ENCODE peak calls at places on chromosome 20, in seven cellular contexts. B is NCI-H2171 treated with DMSO at 0.1 percent for 48 hours, A is cardiac muscle cell, O is SHP77, P is GM13977, M is mucosa of descending colon, L is hypothalamus. V is an unnamed sample.

GRCh38 chr20:58810879-58811250 is 39.8 kb downstream of the GNAS-AS1 start:
- DNase-seq in B (no peak), A (no peak), O (no peak), P (no peak), M (no peak), L (no peak), V (no peak)

GRCh38 chr20:1844723-1845523 is 50.3 kb upstream of the SIRPA start:
- DNase-seq in B (peak), A (no peak), O (no peak), P (peak), M (peak), L (peak), V (no peak)

GRCh38 chr20:62459488-62459887 is 16.3 kb downstream of the GATA5 start:
- DNase-seq in B (no peak), A (no peak), O (no peak), P (no peak), M (no peak), L (no peak), V (no peak)

GRCh38 chr20:58829531-58829941 is 21.2 kb downstream of the GNAS-AS1 start:
- DNase-seq in B (peak), A (no peak), O (no peak), P (no peak), M (no peak), L (peak), V (peak)

GRCh38 chr20:23625236-23625964 is 12.4 kb downstream of the CST3 start:
- DNase-seq in B (no peak), A (no peak), O (no peak), P (no peak), M (no peak), L (no peak), V (no peak)

GRCh38 chr20:4297141-4297826 is 281.9 kb upstream of the RNF24 start:
- DNase-seq in B (no peak), A (no peak), O (no peak), P (no peak), M (peak), L (no peak), V (peak)

GRCh38 chr20:43766395-43766794 is 39.6 kb upstream of the GTSF1L start:
- DNase-seq in B (no peak), A (no peak), O (no peak), P (no peak), M (no peak), L (peak), V (no peak)

GRCh38 chr20:35871311-35871771 is 83.0 kb downstream of the SCAND1 start:
- DNase-seq in B (no peak), A (no peak), O (no peak), P (no peak), M (peak), L (no peak), V (no peak)

GRCh38 chr20:18657575-18657974 is 69.7 kb downstream of the DTD1 start:
- DNase-seq in B (no peak), A (no peak), O (no peak), P (no peak), M (no peak), L (no peak), V (no peak)